ENCODE peak calls at places on chromosomes 1 and 21, in four cellular contexts. I is Calu3, Y is cardiac muscle cell, D is AG09309. T is an unnamed sample.

GRCh38 chr1:244545511-244545910 is 84.4 kb downstream of the CATSPERE start:
- DNase-seq in Y (no peak), I (no peak), D (no peak), T (no peak)

GRCh38 chr21:42159560-42160110 is 59.3 kb upstream of the ABCG1 start:
- DNase-seq in I (no peak), D (no peak), Y (no peak), T (no peak)

GRCh38 chr1:44947060-44947773 is 39.2 kb downstream of the EIF2B3 start:
- DNase-seq in Y (peak), D (peak), I (no peak), T (no peak)

GRCh38 chr1:50542362-50542761 is 119.1 kb upstream of the DMRTA2 start:
- DNase-seq in D (no peak), I (no peak), Y (no peak), T (no peak)

GRCh38 chr1:63618001-63618400 is 24.8 kb downstream of the PGM1 start:
- DNase-seq in D (peak), I (no peak), Y (no peak), T (no peak)

GRCh38 chr1:111894497-111894896 is 95.0 kb downstream of the KCND3 start:
- DNase-seq in Y (no peak), I (no peak), D (no peak), T (no peak)

GRCh38 chr1:221045842-221046831 is 166.9 kb downstream of the HLX start:
- DNase-seq in I (no peak), D (no peak), Y (no peak), T (no peak)

GRCh38 chr1:237867380-237867888 is 23.3 kb downstream of the ZP4 start:
- DNase-seq in I (no peak), Y (no peak), D (no peak), T (no peak)

GRCh38 chr1:175073054-175073453 is 5.4 kb downstream of the TNN start:
- DNase-seq in I (no peak), Y (no peak), D (peak), T (no peak)

GRCh38 chr21:39208624-39209333 is 25.5 kb upstream of the PSMG1 start:
- DNase-seq in I (no peak), Y (no peak), D (no peak), T (no peak)

GRCh38 chr1:31429583-31429982 is 16.6 kb downstream of the SERINC2 start:
- DNase-seq in I (no peak), D (no peak), Y (no peak), T (no peak)

GRCh38 chr1:32997381-32997891 is 32.8 kb upstream of the RNF19B start:
- DNase-seq in Y (no peak), D (peak), I (no peak), T (no peak)

GRCh38 chr1:109373051-109373593 is 24.6 kb downstream of the SORT1 start:
- DNase-seq in I (no peak), Y (no peak), D (no peak), T (no peak)

GRCh38 chr1:150612014-150612345 is 17.4 kb downstream of the ENSA start:
- DNase-seq in Y (no peak), D (no peak), I (no peak), T (no peak)

GRCh38 chr1:23422313-23422877 is 2.2 kb downstream of the TCEA3 start:
- DNase-seq in Y (peak), I (no peak), D (no peak), T (no peak)

GRCh38 chr1:85330711-85331290 is 54.4 kb upstream of the BCL10 start:
- DNase-seq in I (no peak), Y (no peak), D (peak), T (no peak)

GRCh38 chr1:77218477-77219165 is 609 bp downstream of the PIGK start:
- DNase-seq in Y (no peak), I (no peak), D (no peak), T (no peak)

GRCh38 chr1:84569216-84569615 is 5.0 kb downstream of the CTBS start:
- DNase-seq in D (no peak), Y (no peak), I (no peak), T (no peak)

GRCh38 chr1:10901894-10902805 is 105.7 kb upstream of the CASZ1 start:
- DNase-seq in I (no peak), D (no peak), Y (no peak), T (no peak)

GRCh38 chr1:244239261-244239770 is 188.2 kb downstream of the ZBTB18 start:
- DNase-seq in Y (no peak), D (no peak), I (no peak), T (no peak)

GRCh38 chr1:167629681-167630567 is at the start of gene RCSD1:
- DNase-seq in Y (peak), I (peak), D (no peak), T (peak)

GRCh38 chr1:110321045-110321444 is 18.1 kb upstream of the RBM15 start:
- DNase-seq in D (no peak), I (no peak), Y (no peak), T (no peak)

GRCh38 chr1:42157667-42158066 is 4.5 kb downstream of the GUCA2B start:
- DNase-seq in I (no peak), D (no peak), Y (no peak), T (no peak)

GRCh38 chr1:66044912-66045311 is 252.2 kb downstream of the PDE4B start:
- DNase-seq in Y (no peak), D (no peak), I (no peak), T (no peak)

GRCh38 chr1:10856253-10856683 is 59.8 kb upstream of the CASZ1 start:
- DNase-seq in I (no peak), Y (no peak), D (no peak), T (no peak)

GRCh38 chr1:9881838-9882249 is 28.2 kb downstream of the CTNNBIP1 start:
- DNase-seq in I (no peak), Y (no peak), D (no peak), T (no peak)

GRCh38 chr1:169466259-169467230 is 19.2 kb downstream of the SLC19A2 start:
- DNase-seq in D (peak), Y (peak), I (peak), T (no peak)

GRCh38 chr1:173527151-173527826 is 50.2 kb downstream of the PRDX6 start:
- DNase-seq in Y (peak), D (no peak), I (no peak), T (no peak)

GRCh38 chr1:206911064-206911663 is 10.6 kb downstream of the FCMR start:
- DNase-seq in I (peak), Y (peak), D (peak), T (no peak)

GRCh38 chr1:84366786-84367185 is 31.5 kb upstream of the DNASE2B start:
- DNase-seq in I (no peak), Y (no peak), D (peak), T (no peak)

GRCh38 chr1:1462318-1462966 is 9.1 kb upstream of the ATAD3B start:
- DNase-seq in I (no peak), Y (peak), D (no peak), T (no peak)

GRCh38 chr1:38685373-38685772 is 174.2 kb downstream of the RRAGC start:
- DNase-seq in D (no peak), Y (no peak), I (no peak), T (no peak)

GRCh38 chr1:235290740-235291502 is 37.1 kb downstream of the ARID4B start:
- DNase-seq in Y (no peak), D (no peak), I (no peak), T (no peak)

GRCh38 chr1:196306421-196306820 is 301.8 kb downstream of the KCNT2 start:
- DNase-seq in D (no peak), I (no peak), Y (no peak), T (no peak)

GRCh38 chr1:55337801-55338447 is 122.8 kb upstream of the USP24 start:
- DNase-seq in Y (peak), D (peak), I (peak), T (no peak)

GRCh38 chr1:245195398-245195797 is 40.6 kb downstream of the KIF26B start:
- DNase-seq in I (no peak), D (no peak), Y (no peak), T (no peak)

GRCh38 chr1:230781596-230781995 is 34.4 kb downstream of the CAPN9 start:
- DNase-seq in Y (no peak), I (no peak), D (no peak), T (no peak)

GRCh38 chr1:20266141-20266540 is 24.5 kb upstream of the VWA5B1 start:
- DNase-seq in D (no peak), Y (no peak), I (no peak), T (no peak)

GRCh38 chr1:20276428-20276827 is 14.2 kb upstream of the VWA5B1 start:
- DNase-seq in Y (no peak), D (no peak), I (no peak), T (no peak)

GRCh38 chr1:20266642-20267041 is 24.0 kb upstream of the VWA5B1 start:
- DNase-seq in Y (no peak), I (no peak), D (no peak), T (no peak)

GRCh38 chr1:20271498-20272400 is 18.9 kb upstream of the VWA5B1 start:
- DNase-seq in D (no peak), Y (no peak), I (no peak), T (no peak)
- TF ChIP-seq CTCF in D (no peak), Y (peak), I (no peak), T (no peak)

GRCh38 chr1:155062702-155063411 is 683 bp upstream of the EFNA4 start:
- DNase-seq in I (peak), D (no peak), Y (peak), T (peak)
- TF ChIP-seq CTCF in I (peak), D (peak), Y (peak), T (peak)

DNA sequence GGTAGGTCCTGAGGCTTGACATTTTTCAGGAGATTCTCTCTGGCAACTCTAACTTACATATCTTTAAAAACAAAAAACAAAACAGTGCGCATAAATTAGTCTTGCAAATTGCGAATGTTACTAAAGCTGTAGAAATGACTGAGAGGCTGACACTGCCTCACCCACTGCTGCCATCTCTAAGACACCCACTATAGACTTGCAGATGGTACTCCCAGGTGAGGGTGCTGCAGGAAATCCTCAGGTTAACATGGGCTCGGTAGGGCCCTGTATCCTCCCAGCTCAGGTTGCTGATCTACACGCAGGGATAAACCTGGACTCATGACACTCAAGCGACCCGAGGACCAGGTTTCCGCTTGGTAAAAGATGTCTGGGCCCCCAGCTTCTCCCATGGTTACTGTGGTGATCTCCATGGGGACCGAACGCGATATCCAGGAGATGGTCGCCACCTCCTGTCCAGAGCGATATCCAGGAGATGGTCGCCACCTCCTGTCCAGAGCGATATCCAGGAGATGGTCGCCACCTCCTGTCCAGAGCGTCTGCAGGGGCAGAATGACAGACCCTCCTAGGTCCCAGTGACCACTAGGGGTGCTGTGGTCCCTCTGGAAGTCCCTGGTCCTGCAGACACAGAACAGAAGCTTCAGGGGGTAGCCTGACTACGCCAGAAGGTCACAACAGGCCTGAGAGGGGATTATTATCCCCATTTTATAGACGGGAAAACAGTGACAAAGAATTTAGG is 16.1 kb upstream of the LY9 start:
- DNase-seq in I (peak), D (no peak), Y (no peak), T (no peak)
- TF ChIP-seq CTCF in I (peak), D (peak), Y (peak), T (no peak)

DNA sequence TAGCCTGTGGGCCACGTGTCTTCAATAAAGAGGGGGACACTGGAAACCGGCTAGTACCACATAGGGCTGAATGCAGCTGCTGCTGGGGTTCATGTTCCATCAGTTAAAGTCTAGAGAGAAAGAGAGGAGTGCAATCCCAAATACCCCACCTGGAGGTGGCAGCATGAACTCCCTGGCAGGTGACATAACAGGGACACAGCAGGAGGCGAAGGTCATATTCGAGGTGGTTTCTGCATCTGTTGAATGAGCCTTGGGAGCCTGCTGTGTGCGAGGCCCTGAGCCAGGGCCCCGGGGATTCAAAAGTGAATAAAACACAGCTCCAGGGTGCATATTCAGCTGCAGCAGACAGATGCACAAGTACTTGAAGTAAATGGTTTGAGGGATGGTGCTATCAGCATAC is 456.9 kb downstream of the SETD4 start:
- DNase-seq in Y (no peak), I (no peak), D (no peak), T (no peak)
- TF ChIP-seq CTCF in Y (no peak), I (no peak), D (peak), T (no peak)

GRCh38 chr21:32412998-32413504 is 545 bp downstream of the EVA1C start:
- DNase-seq in I (peak), D (no peak), Y (no peak), T (no peak)

GRCh38 chr21:32415999-32416398 is 3.5 kb downstream of the EVA1C start:
- DNase-seq in Y (no peak), D (no peak), I (no peak), T (no peak)

GRCh38 chr21:32413697-32414578 is 1.4 kb downstream of the EVA1C start:
- DNase-seq in I (no peak), D (no peak), Y (no peak), T (no peak)

GRCh38 chr21:32415451-32415850 is 2.9 kb downstream of the EVA1C start:
- DNase-seq in D (no peak), Y (no peak), I (no peak), T (no peak)

GRCh38 chr21:32414579-32415358 is 2.3 kb downstream of the EVA1C start:
- DNase-seq in D (no peak), I (peak), Y (no peak), T (no peak)
- TF ChIP-seq CTCF in D (peak), I (no peak), Y (peak), T (no peak)

GRCh38 chr1:26853156-26853555 is 9.8 kb upstream of the SFN start:
- DNase-seq in D (peak), Y (peak), I (peak), T (peak)
- TF ChIP-seq CTCF in D (peak), Y (peak), I (peak), T (no peak)

GRCh38 chr1:95323117-95323516 is 89.1 kb downstream of the RWDD3 start:
- DNase-seq in Y (no peak), D (no peak), I (peak), T (no peak)

GRCh38 chr1:95321516-95321915 is 87.5 kb downstream of the RWDD3 start:
- DNase-seq in D (no peak), Y (no peak), I (no peak), T (no peak)

GRCh38 chr1:95326023-95326422 is 92.0 kb downstream of the RWDD3 start:
- DNase-seq in I (no peak), D (no peak), Y (no peak), T (no peak)

DNA sequence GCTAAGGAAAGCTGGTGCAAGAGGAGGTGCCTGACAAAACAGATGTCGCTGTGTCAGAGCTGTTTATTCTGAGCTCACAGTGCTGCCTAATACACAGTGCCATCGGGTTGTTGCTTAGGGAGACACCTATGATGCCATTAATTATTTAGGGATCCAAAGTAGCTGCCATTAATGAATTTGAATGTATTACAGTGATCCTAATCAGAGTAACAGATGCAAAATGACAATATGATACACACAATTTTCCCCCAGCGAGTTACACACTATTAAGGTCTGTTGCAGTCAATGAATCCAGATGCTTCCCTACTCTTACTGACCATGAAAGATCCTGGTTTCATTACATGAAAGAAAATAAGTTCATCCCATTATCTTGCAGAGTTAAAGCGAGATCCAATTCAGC is 91.3 kb downstream of the RWDD3 start:
- DNase-seq in Y (no peak), D (no peak), I (no peak), T (no peak)
- TF ChIP-seq CTCF in Y (no peak), D (no peak), I (no peak), T (no peak)

GRCh38 chr1:226187380-226187779 is 839 bp upstream of the ACBD3 start:
- DNase-seq in Y (no peak), I (no peak), D (no peak), T (no peak)

GRCh38 chr1:226185153-226186036 is 1.1 kb downstream of the ACBD3 start:
- DNase-seq in Y (no peak), I (no peak), D (peak), T (no peak)

GRCh38 chr1:226187019-226187322 is 430 bp upstream of the ACBD3 start:
- DNase-seq in D (no peak), Y (no peak), I (no peak), T (no peak)

GRCh38 chr1:226186124-226187018 is at the start of gene ACBD3:
- DNase-seq in I (peak), Y (peak), D (peak), T (peak)

GRCh38 chr1:226181996-226182714 is 4.4 kb downstream of the ACBD3 start:
- DNase-seq in Y (peak), D (peak), I (peak), T (no peak)
- TF ChIP-seq CTCF in Y (peak), D (peak), I (peak), T (no peak)

GRCh38 chr1:156055343-156055645 is 712 bp downstream of the LAMTOR2 start:
- DNase-seq in Y (no peak), D (no peak), I (no peak), T (no peak)

GRCh38 chr1:156054500-156055342 is at the start of gene LAMTOR2:
- DNase-seq in D (peak), Y (peak), I (peak), T (peak)

GRCh38 chr1:156053770-156054499 is at the start of gene UBQLN4:
- DNase-seq in Y (peak), D (peak), I (peak), T (peak)

GRCh38 chr1:156051011-156051725 is 2.4 kb downstream of the UBQLN4 start:
- DNase-seq in I (no peak), Y (no peak), D (no peak), T (no peak)

DNA sequence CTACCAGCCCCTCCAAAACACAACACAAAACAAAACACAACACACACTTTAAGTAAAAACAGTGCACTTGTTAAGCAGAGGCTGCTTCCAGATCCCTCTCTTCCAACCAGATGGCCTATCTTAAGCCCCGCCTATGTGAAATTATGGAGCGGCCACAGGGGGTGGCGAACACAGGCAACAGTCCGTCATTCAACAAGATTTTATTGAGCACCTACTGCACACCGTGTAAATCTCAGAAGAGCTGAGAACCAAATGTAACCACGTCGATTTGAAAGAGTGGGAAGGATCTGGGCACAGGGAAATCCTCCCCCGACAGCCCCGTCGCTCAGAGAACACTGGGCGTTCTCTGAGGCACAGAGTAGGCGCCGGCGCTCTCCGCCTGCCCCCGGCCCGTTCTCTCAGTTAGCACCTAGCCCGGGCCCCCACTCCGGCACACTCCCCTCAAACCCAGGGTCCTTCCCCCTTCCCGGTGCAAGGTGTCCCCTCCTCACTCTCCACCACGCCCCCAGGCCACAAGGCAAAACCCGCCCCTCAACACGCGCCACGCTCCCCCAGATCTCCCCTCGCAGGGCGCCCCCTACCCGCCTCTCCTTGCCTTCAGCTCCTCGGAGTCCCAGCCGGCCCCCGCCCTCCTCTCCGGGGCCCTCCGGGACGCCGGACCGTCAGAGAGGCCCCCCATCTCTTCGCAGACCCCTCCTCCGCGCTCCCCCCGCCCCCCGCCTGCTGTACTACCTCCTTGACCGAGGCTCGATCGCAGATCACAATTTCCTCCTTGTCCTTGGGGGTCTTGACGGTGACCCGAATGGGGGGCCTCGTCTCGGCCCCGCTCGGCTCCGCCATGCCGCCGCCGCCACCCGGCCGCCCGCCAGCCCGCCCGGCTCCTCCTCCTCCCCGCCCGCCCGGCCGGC is 482 bp downstream of the UBQLN4 start:
- DNase-seq in D (no peak), I (peak), Y (peak), T (peak)
- TF ChIP-seq CTCF in D (peak), I (peak), Y (peak), T (no peak)